ENCODE peak calls at places on chromosomes 6 and 20, in four cellular contexts. U is CD8-positive, alpha-beta T cell; A is lung; V is SW480. I is an unnamed sample.

GRCh38 chr6:84777888-84778287 is 13.5 kb upstream of the TBX18 start:
- DNase-seq in V (no peak), U (no peak), A (no peak), I (no peak)

GRCh38 chr6:20751293-20751946 is 217.2 kb downstream of the CDKAL1 start:
- DNase-seq in U (no peak), A (no peak), V (no peak), I (no peak)

GRCh38 chr6:152218887-152219286 is 411.4 kb downstream of the ESR1 start:
- DNase-seq in U (no peak), A (no peak), V (no peak), I (no peak)

GRCh38 chr6:38012573-38012972 is 193.0 kb downstream of the ZFAND3 start:
- DNase-seq in A (no peak), V (peak), U (peak), I (no peak)

GRCh38 chr6:136403166-136403980 is 113.7 kb upstream of the BCLAF1 start:
- DNase-seq in A (no peak), V (peak), U (no peak), I (no peak)

GRCh38 chr6:107965746-107966145 is 7.7 kb upstream of the SEC63 start:
- DNase-seq in A (no peak), U (no peak), V (no peak), I (no peak)

GRCh38 chr6:70257874-70258273 is 45.0 kb downstream of the COL9A1 start:
- DNase-seq in A (no peak), U (no peak), V (no peak), I (no peak)

GRCh38 chr6:125795301-125795700 is 4.5 kb downstream of the NCOA7 start:
- DNase-seq in U (no peak), A (no peak), V (no peak), I (no peak)

GRCh38 chr6:71197770-71198169 is 90.8 kb upstream of the OGFRL1 start:
- DNase-seq in U (no peak), A (no peak), V (no peak), I (no peak)

GRCh38 chr6:22366214-22366613 is 69.4 kb upstream of the PRL start:
- DNase-seq in A (no peak), V (no peak), U (no peak), I (no peak)

GRCh38 chr20:32538526-32538918 is 46.6 kb downstream of the NOL4L start:
- DNase-seq in U (peak), V (no peak), A (no peak), I (no peak)

GRCh38 chr6:36127462-36128016 is 2.8 kb upstream of the MAPK13 start:
- DNase-seq in U (no peak), V (peak), A (peak), I (no peak)

GRCh38 chr20:45157977-45158376 is 16.7 kb upstream of the PI3 start:
- DNase-seq in U (no peak), V (peak), A (no peak), I (no peak)

GRCh38 chr20:62629864-62630470 is 12.3 kb upstream of the SLCO4A1 start:
- DNase-seq in A (no peak), V (no peak), U (no peak), I (no peak)

GRCh38 chr6:73339340-73339739 is 14.7 kb downstream of the DPPA5 start:
- DNase-seq in U (no peak), V (peak), A (no peak), I (no peak)

GRCh38 chr20:17662333-17663039 is 19.6 kb downstream of the RRBP1 start:
- DNase-seq in V (no peak), U (no peak), A (no peak), I (no peak)

GRCh38 chr6:107600936-107601335 is 111.0 kb downstream of the SOBP start:
- DNase-seq in A (peak), U (no peak), V (peak), I (no peak)

GRCh38 chr20:33649201-33649631 is 12.9 kb upstream of the C20orf144 start:
- DNase-seq in U (no peak), V (no peak), A (peak), I (peak)

GRCh38 chr6:36692861-36693702 is 4.5 kb upstream of the RAB44 start:
- DNase-seq in V (no peak), A (no peak), U (no peak), I (no peak)

GRCh38 chr6:49676671-49677281 is 36.6 kb downstream of the CRISP2 start:
- DNase-seq in V (no peak), U (no peak), A (no peak), I (no peak)

GRCh38 chr20:6420336-6420735 is 297.5 kb upstream of the FERMT1 start:
- DNase-seq in U (no peak), V (no peak), A (no peak), I (no peak)

I was measured in frontal cortex.